ENCODE peak calls at places on chromosomes 16 and 17, in four cellular contexts. H, S, C and Y are unnamed samples.

GRCh38 chr17:77872714-77873517 is 85.6 kb upstream of the TNRC6C start:
- DNase-seq in H (peak), S (no peak), C (no peak), Y (no peak)

GRCh38 chr16:25626172-25626571 is 65.6 kb upstream of the HS3ST4 start:
- DNase-seq in H (no peak), S (no peak), C (no peak), Y (no peak)

GRCh38 chr17:16297367-16298139 is 55.7 kb downstream of the CENPV start:
- DNase-seq in H (no peak), S (no peak), C (no peak), Y (no peak)

GRCh38 chr17:83079766-83080616 is 582 bp downstream of the METRNL start:
- DNase-seq in H (no peak), S (no peak), C (no peak), Y (no peak)

GRCh38 chr16:71666264-71666663 is 40.3 kb downstream of the MARVELD3 start:
- DNase-seq in H (no peak), S (no peak), C (no peak), Y (no peak)

GRCh38 chr16:73216932-73217331 is 169.0 kb upstream of the ZFHX3 start:
- DNase-seq in H (no peak), S (no peak), C (no peak), Y (no peak)

GRCh38 chr16:11296706-11297491 is 15.8 kb upstream of the PRM1 start:
- DNase-seq in H (no peak), S (no peak), C (no peak), Y (no peak)

GRCh38 chr16:3878610-3879009 is 1.9 kb downstream of the CREBBP start:
- DNase-seq in H (no peak), S (no peak), C (no peak), Y (peak)

GRCh38 chr17:13597723-13598347 is 3.9 kb downstream of the HS3ST3A1 start:
- DNase-seq in H (peak), S (peak), C (no peak), Y (peak)

GRCh38 chr17:59038734-59039133 is 67.9 kb downstream of the TRIM37 start:
- DNase-seq in H (no peak), S (no peak), C (no peak), Y (peak)

GRCh38 chr16:66984902-66985311 is 3.5 kb upstream of the CES4A start:
- DNase-seq in H (no peak), S (no peak), C (no peak), Y (no peak)

GRCh38 chr17:6587310-6587709 is 31.0 kb upstream of the PITPNM3 start:
- DNase-seq in H (no peak), S (no peak), C (no peak), Y (no peak)

GRCh38 chr17:38532451-38532850 is 73.3 kb downstream of the SRCIN1 start:
- DNase-seq in H (no peak), S (no peak), C (no peak), Y (no peak)

GRCh38 chr17:28575126-28575795 is 1.4 kb downstream of the ALDOC start:
- DNase-seq in H (peak), S (no peak), C (no peak), Y (no peak)

GRCh38 chr17:32551186-32551955 is 64.6 kb downstream of the CDK5R1 start:
- DNase-seq in H (no peak), S (no peak), C (no peak), Y (no peak)

GRCh38 chr17:65742433-65743312 is 181.2 kb upstream of the AXIN2 start:
- DNase-seq in H (no peak), S (no peak), C (no peak), Y (no peak)
- H3K4me3 ChIP-seq in H (no peak), S (no peak), C (peak), Y (no peak)

GRCh38 chr17:27379863-27380533 is 76.2 kb upstream of the KSR1 start:
- DNase-seq in H (peak), S (peak), C (no peak), Y (peak)
- H3K27ac ChIP-seq in H (peak), S (no peak), C (no peak), Y (no peak)

DNA sequence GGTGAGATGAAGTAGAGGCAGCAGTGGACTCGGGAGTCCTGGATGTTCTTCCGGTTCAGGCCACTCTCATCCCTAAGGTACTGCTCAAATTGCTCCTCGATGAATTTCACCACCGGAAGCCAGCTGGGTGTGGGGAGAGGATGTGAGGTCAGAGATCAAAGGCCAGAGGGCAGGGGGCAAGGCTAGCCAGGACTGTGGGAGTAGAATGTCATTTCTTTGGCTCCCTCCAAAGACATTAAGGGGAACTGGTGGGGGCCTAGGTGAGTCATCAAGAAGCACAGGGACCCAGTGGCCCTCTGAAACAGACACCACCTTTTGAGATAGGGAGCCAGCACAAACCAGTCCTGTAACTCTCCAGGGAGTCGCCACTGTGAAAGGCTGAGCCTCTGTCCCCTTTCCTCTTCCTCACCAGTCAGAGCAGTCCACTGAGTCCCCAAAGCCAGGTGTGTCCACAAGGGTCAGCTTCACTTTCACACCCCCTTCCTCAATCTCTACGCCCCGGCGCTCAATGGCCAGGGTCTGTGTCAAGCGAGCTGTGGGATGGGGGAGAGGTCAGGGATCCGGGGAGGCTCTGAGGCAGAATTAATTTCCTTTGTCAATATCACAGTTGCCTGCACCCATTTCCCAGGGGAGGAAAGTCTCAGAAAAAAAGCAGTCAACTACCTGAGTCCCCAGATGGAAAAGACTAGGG is 865 bp downstream of the SEPTIN1 start:
- DNase-seq in H (no peak), S (no peak), C (no peak), Y (no peak)
- H3K4me3 ChIP-seq in H (no peak), S (no peak), C (no peak), Y (no peak)

GRCh38 chr17:47962901-47963300 is 5.2 kb upstream of the PRR15L start:
- DNase-seq in H (no peak), S (no peak), C (no peak), Y (no peak)
- H3K27ac ChIP-seq in H (no peak), S (no peak), C (no peak), Y (no peak)